ENCODE peak calls at places on chromosomes 3 and 15, in four cellular contexts. One of them, this sample, is unnamed.

GRCh38 chr3:39513801-39514369 is 46.4 kb downstream of the MOBP start:
- DNase-seq in NCI-H2171: no peak
- DNase-seq in activated CD4-positive, CD25-positive, alpha-beta regulatory T cell treated with anti-CD3 and anti-CD28 coated beads, Interleukin-2, amount 50 U/mL, for 72 hours: no peak
- DNase-seq in NCI-H1417: no peak
- DNase-seq in this sample: no peak

GRCh38 chr15:89387140-89387903 is 52.7 kb upstream of the POLG start:
- DNase-seq in NCI-H2171: no peak
- DNase-seq in NCI-H1417: no peak
- DNase-seq in activated CD4-positive, CD25-positive, alpha-beta regulatory T cell treated with anti-CD3 and anti-CD28 coated beads, Interleukin-2, amount 50 U/mL, for 72 hours: no peak
- DNase-seq in this sample: no peak

GRCh38 chr3:139238281-139239030 is 105.4 kb upstream of the MRPS22 start:
- DNase-seq in activated CD4-positive, CD25-positive, alpha-beta regulatory T cell treated with anti-CD3 and anti-CD28 coated beads, Interleukin-2, amount 50 U/mL, for 72 hours: no peak
- DNase-seq in NCI-H1417: no peak
- DNase-seq in NCI-H2171: no peak
- DNase-seq in this sample: no peak

GRCh38 chr15:99450896-99451358 is 114.9 kb upstream of the MEF2A start:
- DNase-seq in NCI-H1417: no peak
- DNase-seq in activated CD4-positive, CD25-positive, alpha-beta regulatory T cell treated with anti-CD3 and anti-CD28 coated beads, Interleukin-2, amount 50 U/mL, for 72 hours: peak; percentile 51
- DNase-seq in NCI-H2171: no peak
- DNase-seq in this sample: peak; percentile 66

GRCh38 chr3:38121832-38122461 is 15.0 kb downstream of the ACAA1 start:
- DNase-seq in activated CD4-positive, CD25-positive, alpha-beta regulatory T cell treated with anti-CD3 and anti-CD28 coated beads, Interleukin-2, amount 50 U/mL, for 72 hours: peak; percentile 25
- DNase-seq in NCI-H2171: no peak
- DNase-seq in NCI-H1417: no peak
- DNase-seq in this sample: peak; percentile 26

GRCh38 chr3:73868688-73869315 is 244.1 kb upstream of the PDZRN3 start:
- DNase-seq in activated CD4-positive, CD25-positive, alpha-beta regulatory T cell treated with anti-CD3 and anti-CD28 coated beads, Interleukin-2, amount 50 U/mL, for 72 hours: no peak
- DNase-seq in NCI-H1417: peak; percentile 52
- DNase-seq in NCI-H2171: peak; percentile 1
- DNase-seq in this sample: no peak

GRCh38 chr3:163914567-163914966 is 1163.7 kb downstream of the SI start:
- DNase-seq in NCI-H2171: no peak
- DNase-seq in NCI-H1417: no peak
- DNase-seq in activated CD4-positive, CD25-positive, alpha-beta regulatory T cell treated with anti-CD3 and anti-CD28 coated beads, Interleukin-2, amount 50 U/mL, for 72 hours: no peak
- DNase-seq in this sample: no peak

GRCh38 chr3:29324180-29324651 is 43.3 kb downstream of the RBMS3 start:
- DNase-seq in activated CD4-positive, CD25-positive, alpha-beta regulatory T cell treated with anti-CD3 and anti-CD28 coated beads, Interleukin-2, amount 50 U/mL, for 72 hours: no peak
- DNase-seq in NCI-H2171: no peak
- DNase-seq in NCI-H1417: no peak
- DNase-seq in this sample: no peak

This sample was measured in CD14-positive monocyte.